ENCODE peak calls at places on chromosomes 4 and X, in four cellular contexts. A is psoas muscle, I is mesenchymal stem cell, J is tibial nerve. G is an unnamed sample. For H3K4me1, the result is how much of the 10 kb centered on the place peaks cover.

GRCh38 chr4:56259595-56259994 is 127.7 kb downstream of the AASDH start:
- DNase-seq in A (no peak), I (no peak), J (no peak), G (no peak)

GRCh38 chr4:16887887-16888286 is 10.6 kb downstream of the LDB2 start:
- DNase-seq in J (no peak), A (no peak), I (no peak), G (no peak)

GRCh38 chr4:139214039-139214534 is 37.1 kb upstream of the ELF2 start:
- DNase-seq in J (no peak), A (peak), I (peak), G (peak)

GRCh38 chr4:21517460-21517859 is 431.1 kb downstream of the KCNIP4 start:
- DNase-seq in I (no peak), A (no peak), J (no peak), G (no peak)

GRCh38 chrX:7021991-7022390 is 125.5 kb upstream of the STS start:
- DNase-seq in J (no peak), A (no peak), I (no peak), G (no peak)

GRCh38 chr4:151329217-151330007 is 4.0 kb upstream of the SH3D19 start:
- DNase-seq in A (no peak), I (no peak), J (no peak), G (no peak)

GRCh38 chr4:110289601-110290100 is 91.2 kb upstream of the ELOVL6 start:
- DNase-seq in A (no peak), J (no peak), I (no peak), G (no peak)

GRCh38 chrX:39772057-39772832 is 325.5 kb downstream of the BCOR start:
- DNase-seq in A (no peak), J (no peak), I (peak), G (peak)

GRCh38 chr4:72568959-72569718 is at the start of gene ADAMTS3:
- DNase-seq in A (peak), J (no peak), I (peak), G (no peak)

GRCh38 chr4:147157860-147158701 is 212.4 kb upstream of the TTC29 start:
- DNase-seq in J (no peak), I (peak), A (peak), G (no peak)

GRCh38 chrX:26649534-26649933 is 433.6 kb downstream of the MAGEB5 start:
- DNase-seq in I (no peak), A (no peak), J (no peak), G (peak)

GRCh38 chrX:8960809-8961413 is 73.0 kb downstream of the FAM9B start:
- DNase-seq in J (no peak), A (no peak), I (no peak), G (no peak)

GRCh38 chr4:111398906-111399330 is 746.3 kb upstream of the FAM241A start:
- DNase-seq in J (no peak), A (no peak), I (no peak), G (no peak)

GRCh38 chrX:96929036-96929435 is 45.3 kb downstream of the RPA4 start:
- DNase-seq in I (no peak), A (no peak), J (no peak), G (no peak)

GRCh38 chr4:13918110-13918509 is 290.6 kb upstream of the BOD1L1 start:
- DNase-seq in J (no peak), I (peak), A (peak), G (no peak)

GRCh38 chr4:134200811-134201215 is 776 bp downstream of the PABPC4L start:
- DNase-seq in A (no peak), I (no peak), J (no peak), G (no peak)

GRCh38 chr4:145731026-145731425 is 51.1 kb downstream of the C4orf51 start:
- DNase-seq in J (no peak), I (peak), A (no peak), G (no peak)

GRCh38 chr4:78510681-78511080 is 40.9 kb upstream of the ANXA3 start:
- DNase-seq in I (no peak), J (no peak), A (no peak), G (no peak)

GRCh38 chr4:180563977-180564376 is 1679.2 kb upstream of the TENM3 start:
- DNase-seq in I (no peak), J (no peak), A (no peak), G (no peak)

GRCh38 chr4:180567080-180567479 is 1676.1 kb upstream of the TENM3 start:
- DNase-seq in I (no peak), J (no peak), A (no peak), G (no peak)

GRCh38 chr4:180565856-180566431 is 1677.3 kb upstream of the TENM3 start:
- DNase-seq in A (no peak), I (no peak), J (no peak), G (no peak)

GRCh38 chr4:180571516-180571915 is 1671.7 kb upstream of the TENM3 start:
- DNase-seq in J (no peak), A (no peak), I (no peak), G (no peak)

DNA sequence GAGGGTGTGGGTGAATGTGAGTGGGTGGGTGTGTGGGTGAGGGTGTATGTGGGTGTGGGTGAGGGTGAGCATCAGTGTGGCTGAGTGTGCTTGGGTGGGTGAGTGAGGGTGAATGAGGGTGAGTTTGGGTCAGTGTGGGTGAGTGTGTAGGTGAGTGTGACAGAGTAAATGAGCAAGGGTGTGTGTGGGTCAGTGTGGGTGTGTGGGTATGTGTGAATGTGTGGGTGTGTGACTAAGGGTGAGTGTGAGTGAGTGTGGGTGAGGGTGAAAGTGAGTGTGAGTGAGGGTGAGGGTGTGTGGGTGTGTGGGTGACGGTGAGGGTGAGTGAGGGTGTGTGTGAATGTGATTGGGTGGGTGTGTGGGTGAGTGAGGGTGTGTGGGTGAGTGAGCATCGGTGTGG is 1676.7 kb upstream of the TENM3 start:
- DNase-seq in I (no peak), A (no peak), J (no peak), G (no peak)
- H3K4me1 ChIP-seq in I (under half), A (under half), J (under half), G (under half)

DNA sequence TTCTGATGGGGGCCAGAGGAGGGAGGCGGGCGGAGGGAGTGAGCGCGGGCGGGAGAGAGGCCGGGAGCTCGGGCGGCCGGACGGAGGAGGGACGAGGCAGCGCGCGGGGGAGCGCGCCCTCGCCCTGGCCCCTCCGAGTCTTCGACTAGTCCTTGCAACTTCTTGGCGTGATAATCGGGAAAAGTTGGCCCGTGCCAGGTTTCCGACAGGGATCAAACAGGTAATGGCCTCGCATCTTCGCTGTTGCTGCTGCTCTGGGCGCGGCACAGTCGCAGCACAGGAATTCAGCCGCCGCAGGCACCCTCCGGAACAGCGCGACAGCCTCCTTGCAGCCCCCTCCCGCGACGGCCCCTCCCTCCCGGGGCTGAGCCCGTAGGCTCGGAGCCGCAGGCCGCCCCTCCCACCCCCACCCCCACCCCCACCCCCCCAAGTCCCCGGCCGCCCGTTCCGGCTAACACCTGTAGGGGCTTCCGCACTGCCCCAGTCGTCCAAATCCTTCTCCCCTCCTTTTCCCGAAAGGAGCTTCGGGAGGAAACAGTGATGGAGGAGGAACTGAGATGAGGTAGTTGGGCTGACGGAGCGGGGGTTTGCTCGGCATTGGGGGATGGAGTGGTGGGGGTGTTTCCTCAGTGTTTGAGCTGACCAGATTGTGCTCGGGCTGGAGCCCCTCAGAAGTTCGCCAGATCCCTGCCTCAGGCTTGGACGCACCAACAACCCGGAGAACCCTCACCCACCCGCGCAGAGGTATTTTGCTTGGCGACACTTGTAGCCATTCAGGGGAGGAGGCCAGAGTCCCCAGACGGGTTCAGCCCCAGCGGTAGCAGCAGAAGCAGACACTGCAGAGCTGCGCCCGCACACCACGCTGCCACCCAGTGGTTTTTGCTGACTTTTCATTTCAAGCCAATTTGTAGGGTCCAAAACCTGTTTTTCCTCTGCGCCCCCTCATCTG is at the start of gene FGF13:
- DNase-seq in J (no peak), I (no peak), A (peak), G (peak)
- H3K4me3 ChIP-seq in J (peak), I (peak), A (peak), G (peak)

GRCh38 chrX:13102636-13103035 is 58.2 kb upstream of the FAM9C start:
- DNase-seq in I (no peak), A (no peak), J (no peak), G (no peak)
- H3K4me1 ChIP-seq in I (under half), A (under half), J (under half), G (under half)

GRCh38 chr4:576245-576821 is at the start of gene TMEM271:
- DNase-seq in I (no peak), A (no peak), J (no peak), G (no peak)
- H3K4me3 ChIP-seq in I (peak), A (no peak), J (peak), G (peak)

GRCh38 chr4:113445286-113445685 is 316.3 kb downstream of the CAMK2D start:
- DNase-seq in A (peak), I (peak), J (peak), G (no peak)
- H3K4me1 ChIP-seq in A (under half), I (under half), J (under half), G (under half)

DNA sequence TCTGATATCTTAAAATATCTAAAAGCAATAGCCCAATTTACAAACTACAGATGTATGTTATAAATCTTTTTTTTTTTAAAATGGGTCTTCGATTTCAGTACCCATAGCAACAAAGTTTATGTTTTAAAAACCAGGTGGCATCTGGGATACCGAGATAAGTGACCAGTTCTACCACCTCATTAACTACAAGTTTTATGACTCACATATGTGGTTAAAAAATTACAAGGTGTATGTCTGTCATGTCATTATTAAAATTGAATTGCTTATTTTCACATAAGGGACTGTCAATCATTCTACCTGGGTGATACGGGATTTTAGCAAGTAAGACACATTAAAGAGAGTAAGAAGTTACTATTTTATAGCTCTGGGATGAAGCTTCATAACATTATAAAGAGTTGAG is 192.0 kb upstream of the ETNPPL start:
- DNase-seq in A (no peak), J (no peak), I (no peak), G (no peak)
- H3K4me3 ChIP-seq in A (no peak), J (no peak), I (no peak), G (no peak)

GRCh38 chr4:176784816-176785215 is 7.9 kb downstream of the VEGFC start:
- DNase-seq in J (no peak), I (peak), A (no peak), G (no peak)
- H3K4me1 ChIP-seq in J (under half), I (under half), A (under half), G (under half)

G was measured in iPS DF 6.9.